ENCODE peak calls at places on chromosomes 1 and 21, in ten cellular contexts. V is endothelial cell of umbilical vein, S is fibroblast of lung, T is neural progenitor cell, M is mammary epithelial cell, X is colonic mucosa, R is GM12878, Z is adipocyte, H is MM.1S, P is keratinocyte. U is an unnamed sample.

GRCh38 chr21:27700974-27701614 is 734.2 kb upstream of the ADAMTS5 start:
- DNase-seq in T (peak; percentile 87), S (peak; percentile 89), Z (peak; percentile 95), R (no peak), H (peak; percentile 77), V (peak; percentile 81), M (peak; percentile 77), P (peak; percentile 45), X (peak; percentile 87), U (peak; percentile 92)

GRCh38 chr21:37829447-37829846 is 86.8 kb downstream of the KCNJ6 start:
- DNase-seq in Z (peak; percentile 48), H (no peak), P (no peak), V (no peak), M (peak; percentile 55), R (no peak), S (peak; percentile 66), X (peak; percentile 76), T (no peak), U (no peak)

GRCh38 chr1:212916395-212917133 is 33.8 kb upstream of the VASH2 start:
- DNase-seq in Z (no peak), S (peak; percentile 18), V (peak; percentile 6), M (peak; percentile 57), R (no peak), H (no peak), X (peak; percentile 29), T (peak; percentile 58), P (no peak), U (peak; percentile 89)

GRCh38 chr21:38503588-38503987 is 5.3 kb upstream of the ERG start:
- DNase-seq in H (no peak), T (no peak), V (peak; percentile 97), Z (peak; percentile 72), R (no peak), X (no peak), S (peak; percentile 38), P (no peak), M (peak; percentile 52), U (no peak)

GRCh38 chr1:235011064-235011598 is 117.5 kb downstream of the TOMM20 start:
- DNase-seq in M (no peak), P (no peak), H (no peak), T (no peak), R (peak; percentile 84), Z (no peak), S (no peak), V (no peak), X (no peak), U (peak; percentile 38)

GRCh38 chr1:245687129-245687635 is 532.4 kb downstream of the KIF26B start:
- DNase-seq in M (no peak), R (no peak), X (no peak), H (no peak), P (no peak), Z (no peak), V (no peak), T (no peak), S (peak; percentile 25), U (peak; percentile 35)

GRCh38 chr1:176602388-176603004 is 139.5 kb downstream of the PAPPA2 start:
- DNase-seq in H (no peak), P (no peak), S (no peak), R (no peak), T (no peak), X (no peak), M (no peak), V (no peak), Z (no peak), U (no peak)

GRCh38 chr1:35049116-35049515 is 17.4 kb upstream of the ZMYM6 start:
- DNase-seq in H (peak; percentile 27), S (no peak), X (no peak), R (no peak), Z (peak; percentile 12), P (no peak), V (no peak), T (no peak), M (no peak), U (peak; percentile 49)

GRCh38 chr1:28592314-28593071 is 428 bp downstream of the RAB42 start:
- DNase-seq in T (peak; percentile 73), R (no peak), P (no peak), V (no peak), H (no peak), X (peak; percentile 27), M (no peak), Z (peak; percentile 53), S (no peak), U (peak; percentile 69)

GRCh38 chr1:78884685-78885452 is 121.7 kb downstream of the ADGRL4 start:
- DNase-seq in M (no peak), Z (peak; percentile 10), H (no peak), S (peak; percentile 11), X (no peak), V (peak; percentile 12), T (peak; percentile 18), R (no peak), P (no peak), U (peak; percentile 54)

GRCh38 chr1:233158322-233158721 is 137.2 kb downstream of the PCNX2 start:
- DNase-seq in Z (no peak), H (no peak), T (no peak), S (no peak), P (no peak), M (no peak), R (no peak), X (no peak), V (no peak), U (no peak)

GRCh38 chr1:54289939-54290233 is 89.9 kb downstream of the MRPL37 start:
- DNase-seq in P (no peak), M (no peak), R (no peak), X (no peak), V (no peak), H (no peak), T (no peak), Z (no peak), S (no peak), U (no peak)

GRCh38 chr1:172647110-172647564 is 11.8 kb upstream of the FASLG start:
- DNase-seq in R (no peak), T (no peak), X (no peak), V (no peak), S (no peak), H (no peak), M (no peak), P (no peak), Z (no peak), U (no peak)

GRCh38 chr1:15347182-15347581 is 62.5 kb upstream of the EFHD2 start:
- DNase-seq in H (no peak), R (no peak), P (no peak), X (no peak), Z (no peak), S (no peak), T (no peak), V (no peak), M (no peak), U (no peak)

GRCh38 chr1:43441166-43441893 is 12.4 kb downstream of the HYI start:
- DNase-seq in T (no peak), V (no peak), P (no peak), X (no peak), M (no peak), S (no peak), Z (no peak), R (no peak), H (no peak), U (peak; percentile 22)

DNA sequence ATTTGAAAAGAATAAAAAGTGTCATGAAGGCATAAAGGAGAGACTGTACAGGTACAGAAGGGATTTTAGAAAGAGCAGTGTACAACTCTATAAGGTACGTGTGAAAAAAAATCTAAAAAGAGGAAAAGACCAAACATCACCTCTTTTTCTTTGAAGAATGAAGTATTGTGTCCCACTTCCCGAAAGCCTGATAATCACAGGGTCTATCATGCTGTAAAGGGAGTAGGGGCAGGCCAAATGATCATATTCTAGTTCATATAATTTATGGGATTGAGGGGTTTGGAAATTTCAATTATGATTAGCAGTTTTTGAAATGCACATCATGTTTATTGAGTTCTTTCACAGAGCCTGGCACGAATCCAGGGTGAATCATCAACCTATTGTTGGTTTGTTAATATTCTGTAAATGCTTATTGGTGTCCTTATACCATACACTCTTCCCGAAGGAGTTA is 910 bp upstream of the RERE start:
- DNase-seq in T (no peak), M (peak; percentile 84), Z (peak; percentile 80), S (peak; percentile 82), R (no peak), P (no peak), H (no peak), X (peak; percentile 59), V (peak; percentile 93), U (no peak)
- H3K9ac ChIP-seq in T (peak overlapping the region; percentile 56), M (peak overlapping the region; percentile 71), Z (peak overlapping the region; percentile 98), S (peak overlapping the region; percentile 45), R (peak overlapping the region; percentile 82), P (peak overlapping the region; percentile 98), H (peak overlapping the region; percentile 64), X (peak overlapping the region; percentile 80), V (peak overlapping the region; percentile 98), U (peak overlapping the region; percentile 73)

GRCh38 chr1:207811920-207812720 is 60.3 kb downstream of the CD46 start:
- DNase-seq in R (no peak), S (peak; percentile 31), M (no peak), V (peak; percentile 55), P (no peak), Z (no peak), T (peak; percentile 32), X (no peak), H (no peak), U (peak; percentile 78)

GRCh38 chr1:207811319-207811718 is 59.5 kb downstream of the CD46 start:
- DNase-seq in H (no peak), M (no peak), R (no peak), V (no peak), Z (no peak), S (no peak), X (no peak), T (no peak), P (no peak), U (peak; percentile 27)

GRCh38 chr1:207808911-207809555 is 57.2 kb downstream of the CD46 start:
- DNase-seq in R (no peak), V (no peak), H (no peak), M (no peak), T (no peak), P (no peak), S (no peak), X (no peak), Z (no peak), U (no peak)

GRCh38 chr1:207810173-207810572 is 58.3 kb downstream of the CD46 start:
- DNase-seq in T (no peak), S (peak; percentile 62), R (no peak), X (no peak), V (no peak), M (peak; percentile 55), H (no peak), Z (peak; percentile 55), P (peak; percentile 50), U (peak; percentile 26)

GRCh38 chr1:207810606-207811295 is 58.9 kb downstream of the CD46 start:
- DNase-seq in X (no peak), V (no peak), P (no peak), T (no peak), Z (no peak), H (no peak), S (no peak), R (no peak), M (no peak), U (peak; percentile 33)
- H3K9ac ChIP-seq in X (no peak overlapping the region), V (no peak overlapping the region), P (no peak overlapping the region), T (no peak overlapping the region), Z (peak overlapping the region; percentile 32), H (no peak overlapping the region), S (no peak overlapping the region), R (no peak overlapping the region), M (no peak overlapping the region), U (no peak overlapping the region)

GRCh38 chr1:85328713-85329376 is 52.4 kb upstream of the BCL10 start:
- DNase-seq in M (peak; percentile 89), H (no peak), V (peak; percentile 98), Z (peak; percentile 86), P (peak; percentile 81), X (no peak), R (no peak), S (peak; percentile 89), T (no peak), U (peak; percentile 78)
- H3K9ac ChIP-seq in M (no peak overlapping the region), H (no peak overlapping the region), V (peak overlapping the region; percentile 93), Z (peak overlapping the region; percentile 77), P (peak overlapping the region; percentile 26), X (no peak overlapping the region), R (no peak overlapping the region), S (no peak overlapping the region), T (no peak overlapping the region), U (no peak overlapping the region)

GRCh38 chr1:156475568-156476500 is 24.7 kb downstream of the MEF2D start:
- DNase-seq in S (peak; percentile 97), T (no peak), R (no peak), P (no peak), V (no peak), X (peak; percentile 73), M (no peak), Z (no peak), H (no peak), U (no peak)
- H3K9ac ChIP-seq in S (peak overlapping the region; percentile 51), T (no peak overlapping the region), R (no peak overlapping the region), P (peak overlapping the region; percentile 56), V (no peak overlapping the region), X (peak overlapping the region; percentile 3), M (no peak overlapping the region), Z (peak overlapping the region; percentile 57), H (no peak overlapping the region), U (no peak overlapping the region)